ENCODE peak calls at places on chromosomes 6 and 20, in ten cellular contexts. N, Y, J, K, E, H, X, G, D and W are unnamed samples. For H3K4me1, the result is how much of the 10 kb centered on the place peaks cover.

GRCh38 chr20:34940126-34940525 is 15.5 kb downstream of the GSS start:
- DNase-seq in N (no peak), D (no peak), K (no peak), J (no peak), Y (no peak), H (no peak), E (no peak), G (no peak), X (no peak), W (no peak)

GRCh38 chr6:139278190-139278589 is 13.6 kb downstream of the TXLNB start:
- DNase-seq in E (no peak), G (no peak), J (no peak), Y (no peak), H (no peak), K (no peak), X (no peak), N (no peak), D (no peak), W (no peak)

GRCh38 chr6:168865522-168865921 is 388.1 kb downstream of the THBS2 start:
- DNase-seq in N (no peak), G (no peak), Y (no peak), K (no peak), D (no peak), E (no peak), H (no peak), J (no peak), X (no peak), W (no peak)

GRCh38 chr6:132818404-132819359 is 4.3 kb downstream of the RPS12 start:
- DNase-seq in E (no peak), X (no peak), H (no peak), N (no peak), G (no peak), D (no peak), J (no peak), Y (peak), K (no peak), W (no peak)

GRCh38 chr20:3740600-3741301 is 8.3 kb downstream of the HSPA12B start:
- DNase-seq in D (no peak), Y (no peak), N (no peak), K (no peak), H (no peak), E (no peak), G (no peak), X (no peak), J (no peak), W (no peak)

GRCh38 chr6:142867355-142867801 is 77.6 kb downstream of the HIVEP2 start:
- DNase-seq in H (no peak), N (no peak), D (no peak), X (no peak), J (no peak), K (no peak), Y (no peak), G (no peak), E (no peak), W (no peak)

GRCh38 chr6:93344436-93344835 is 74.9 kb downstream of the EPHA7 start:
- DNase-seq in E (no peak), K (no peak), X (no peak), J (no peak), H (no peak), D (no peak), Y (no peak), G (no peak), N (no peak), W (no peak)

GRCh38 chr6:116827561-116828240 is 1.2 kb downstream of the GPRC6A start:
- DNase-seq in K (no peak), Y (peak), D (no peak), E (no peak), J (no peak), N (no peak), H (no peak), G (no peak), X (no peak), W (no peak)

GRCh38 chr20:48777821-48778220 is 50.0 kb downstream of the PREX1 start:
- DNase-seq in N (no peak), H (no peak), E (no peak), J (no peak), Y (no peak), D (no peak), K (no peak), G (no peak), X (no peak), W (no peak)

GRCh38 chr6:7646394-7646793 is 56.4 kb downstream of the SNRNP48 start:
- DNase-seq in Y (no peak), N (no peak), X (no peak), D (no peak), J (no peak), K (peak), H (no peak), G (no peak), E (no peak), W (no peak)

GRCh38 chr6:149028767-149029405 is 282.1 kb downstream of the UST start:
- DNase-seq in D (peak), E (peak), J (peak), H (peak), Y (peak), K (peak), N (no peak), G (peak), X (peak), W (peak)

GRCh38 chr6:46407785-46408530 is 83.3 kb downstream of the RCAN2 start:
- DNase-seq in X (no peak), K (no peak), E (no peak), H (no peak), J (no peak), G (no peak), D (no peak), N (no peak), Y (no peak), W (no peak)

GRCh38 chr6:145241039-145241438 is 494.3 kb downstream of the EPM2A start:
- DNase-seq in K (peak), N (no peak), X (no peak), Y (no peak), G (no peak), D (no peak), H (no peak), J (no peak), E (no peak), W (no peak)

GRCh38 chr6:12298995-12299394 is 8.8 kb downstream of the EDN1 start:
- DNase-seq in N (no peak), J (no peak), D (no peak), G (no peak), E (no peak), H (no peak), Y (no peak), X (no peak), K (no peak), W (no peak)

GRCh38 chr6:39725632-39725997 is 407 bp upstream of the KIF6 start:
- DNase-seq in G (no peak), E (no peak), X (no peak), J (no peak), K (no peak), H (no peak), Y (no peak), N (no peak), D (no peak), W (no peak)
- H3K4me3 ChIP-seq in G (no peak), E (no peak), X (peak), J (peak), K (peak), H (peak), Y (peak), N (peak), D (no peak), W (peak)

DNA sequence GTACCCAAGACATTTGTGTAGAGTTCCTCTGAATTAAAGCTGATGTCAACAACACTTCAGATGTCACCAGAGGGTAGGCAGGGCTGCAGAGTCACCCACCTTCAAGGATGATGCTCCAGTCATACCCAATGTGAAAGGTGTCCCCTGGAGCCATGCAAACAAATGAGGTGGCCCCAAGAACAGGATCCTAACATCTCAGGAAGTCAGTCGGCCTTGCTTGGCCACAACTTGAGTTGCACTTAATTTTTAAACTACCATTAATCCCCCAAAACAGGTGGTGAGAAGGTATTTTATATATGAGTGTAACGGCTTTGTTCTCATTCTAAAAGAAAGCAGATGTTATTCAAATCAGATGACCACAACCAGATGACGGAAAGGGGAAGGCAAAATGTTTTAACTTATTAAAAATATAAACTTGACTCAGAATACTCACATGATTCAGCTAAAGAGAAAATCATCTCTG is 21.1 kb upstream of the SERPINB1 start:
- DNase-seq in D (no peak), N (peak), K (no peak), Y (no peak), X (no peak), G (no peak), H (no peak), E (no peak), J (no peak), W (no peak)
- H3K4me1 ChIP-seq in D (under half), N (under half), K (under half), Y (under half), X (under half), G (under half), H (under half), E (under half), J (under half), W (under half)

DNA sequence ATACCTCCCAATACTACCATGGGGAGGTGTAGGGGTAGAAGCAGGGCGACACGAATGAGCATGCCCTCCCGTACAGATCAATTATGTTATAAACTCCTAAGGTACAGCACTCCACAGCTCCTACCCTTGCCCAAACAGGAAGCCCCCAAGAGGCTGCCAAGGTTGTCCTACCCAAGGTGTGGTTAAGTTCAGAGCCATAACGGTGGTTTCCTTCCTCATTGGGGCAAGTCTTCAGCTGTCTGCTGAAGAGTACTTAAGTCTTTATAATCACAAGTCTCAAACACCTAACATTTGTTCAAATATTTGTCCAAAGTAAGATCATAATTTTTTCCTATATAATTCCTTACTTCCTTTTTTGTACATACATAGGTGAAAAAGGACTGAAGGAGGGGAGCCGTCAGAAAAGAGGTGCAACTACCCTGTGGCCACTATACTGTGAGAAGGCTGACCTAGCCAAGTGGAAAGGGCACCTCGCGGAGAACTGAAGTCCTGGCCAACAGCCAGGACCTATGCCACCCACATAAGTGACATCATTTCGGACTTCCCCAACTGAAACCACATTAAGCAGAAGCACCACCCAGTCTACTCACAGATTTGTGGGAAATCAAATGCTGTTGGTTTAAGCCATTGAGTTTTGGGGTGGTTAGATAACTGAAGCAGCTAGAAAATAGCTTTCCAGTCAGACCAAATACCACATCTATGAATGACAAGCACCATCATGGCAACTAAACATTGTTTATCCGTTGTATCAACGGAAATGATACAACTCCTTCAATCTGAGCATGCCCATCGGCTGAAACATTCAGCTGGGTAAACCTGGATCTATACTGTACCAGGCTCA is 2.9 kb upstream of the RAB22A start:
- DNase-seq in E (no peak), D (no peak), Y (no peak), J (peak), X (no peak), K (peak), H (peak), N (no peak), G (no peak), W (peak)
- H3K4me3 ChIP-seq in E (no peak), D (no peak), Y (no peak), J (no peak), X (no peak), K (no peak), H (peak), N (no peak), G (no peak), W (no peak)

GRCh38 chr6:2919886-2920285 is 16.8 kb upstream of the SERPINB9 start:
- DNase-seq in G (no peak), E (no peak), Y (no peak), N (no peak), H (no peak), K (no peak), D (no peak), J (no peak), X (no peak), W (no peak)

GRCh38 chr6:2919401-2919800 is 16.3 kb upstream of the SERPINB9 start:
- DNase-seq in D (no peak), Y (no peak), N (no peak), E (no peak), J (no peak), X (no peak), H (no peak), K (no peak), G (no peak), W (no peak)

GRCh38 chr6:2918936-2919335 is 15.8 kb upstream of the SERPINB9 start:
- DNase-seq in H (no peak), E (no peak), N (no peak), G (no peak), K (no peak), Y (no peak), D (no peak), J (no peak), X (no peak), W (no peak)

GRCh38 chr6:2921520-2922115 is 18.5 kb upstream of the SERPINB9 start:
- DNase-seq in E (no peak), G (no peak), H (no peak), J (peak), D (no peak), Y (no peak), X (peak), N (no peak), K (no peak), W (no peak)

DNA sequence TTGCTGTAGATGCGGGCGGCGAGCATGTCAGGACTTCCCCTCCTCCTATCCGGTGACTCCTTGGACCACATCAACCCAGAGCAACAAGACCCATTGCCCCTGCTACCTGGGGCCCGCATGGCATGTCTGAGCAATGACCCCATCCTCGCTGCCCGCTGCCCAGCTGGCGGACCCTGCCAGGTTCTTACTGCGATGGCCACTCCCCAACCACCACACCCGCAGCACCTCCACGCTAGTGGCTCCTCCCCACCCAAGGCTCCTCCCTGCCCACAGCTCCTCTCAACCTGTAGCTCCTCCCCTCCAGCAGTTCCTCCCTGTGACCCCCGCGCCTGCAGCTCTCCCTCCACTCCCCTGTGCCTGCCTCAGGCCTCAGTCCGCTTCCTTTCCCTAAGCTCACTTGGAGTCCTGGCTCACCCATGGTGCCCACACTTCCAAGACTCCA is 17.6 kb upstream of the SERPINB9 start:
- DNase-seq in G (no peak), K (no peak), E (no peak), Y (peak), J (peak), X (no peak), N (no peak), H (no peak), D (no peak), W (no peak)
- H3K4me1 ChIP-seq in G (under half), K (under half), E (under half), Y (half or more), J (under half), X (under half), N (under half), H (under half), D (under half), W (under half)